ENCODE peak calls at places on chromosomes 13 and 19, in four cellular contexts. M is K562, A is SK-N-SH, L is GM12878. R is an unnamed sample.

GRCh38 chr19:47023448-47023794 is 3.8 kb downstream of the NPAS1 start:
- DNase-seq in M (no peak), A (no peak), L (no peak), R (no peak)

GRCh38 chr19:3145909-3146676 is 10.3 kb downstream of the GNA15 start:
- DNase-seq in M (no peak), A (no peak), L (no peak), R (no peak)

GRCh38 chr19:35757231-35757748 is 461 bp upstream of the HSPB6 start:
- DNase-seq in M (peak; percentile 46), A (peak; percentile 70), L (no peak), R (peak; percentile 96)

GRCh38 chr19:1313695-1314613 is 28.3 kb downstream of the EFNA2 start:
- DNase-seq in M (no peak), A (no peak), L (no peak), R (no peak)

GRCh38 chr13:99198630-99199029 is 2.0 kb upstream of the UBAC2 start:
- DNase-seq in M (no peak), A (no peak), L (no peak), R (no peak)

GRCh38 chr19:49880162-49880869 is 2.8 kb downstream of the TBC1D17 start:
- DNase-seq in M (no peak), A (no peak), L (no peak), R (no peak)

GRCh38 chr19:8609210-8610040 is 1.1 kb downstream of the ADAMTS10 start:
- DNase-seq in M (peak; percentile 32), A (peak; percentile 92), L (no peak), R (peak; percentile 60)

GRCh38 chr19:48739400-48739825 is 997 bp downstream of the RASIP1 start:
- DNase-seq in M (peak; percentile 54), A (peak; percentile 67), L (no peak), R (no peak)

GRCh38 chr19:42201489-42202289 is 15.8 kb downstream of the DEDD2 start:
- DNase-seq in M (no peak), A (no peak), L (peak; percentile 68), R (no peak)

GRCh38 chr13:94824601-94825000 is 112.3 kb upstream of the SOX21 start:
- DNase-seq in M (no peak), A (no peak), L (no peak), R (no peak)

GRCh38 chr13:26656919-26657318 is 99.4 kb downstream of the WASF3 start:
- DNase-seq in M (no peak), A (no peak), L (no peak), R (peak; percentile 82)

GRCh38 chr19:33376931-33377557 is 3.5 kb downstream of the CEBPG start:
- DNase-seq in M (no peak), A (no peak), L (no peak), R (no peak)

GRCh38 chr13:55302568-55302967 is 1838.2 kb upstream of the PRR20A start:
- DNase-seq in M (no peak), A (no peak), L (no peak), R (no peak)

GRCh38 chr13:25069911-25070310 is 26.0 kb upstream of the PABPC3 start:
- DNase-seq in M (no peak), A (no peak), L (no peak), R (no peak)

GRCh38 chr13:80199585-80200292 is 141.2 kb downstream of the SPRY2 start:
- DNase-seq in M (no peak), A (no peak), L (no peak), R (no peak)

GRCh38 chr13:60351326-60351725 is 45.7 kb upstream of the TDRD3 start:
- DNase-seq in M (no peak), A (peak; percentile 6), L (no peak), R (peak; percentile 47)

GRCh38 chr19:2560369-2560768 is 84.4 kb downstream of the GADD45B start:
- DNase-seq in M (no peak), A (no peak), L (no peak), R (no peak)

GRCh38 chr19:33778089-33778791 is 18.4 kb upstream of the KCTD15 start:
- DNase-seq in M (peak; percentile 96), A (peak; percentile 98), L (peak; percentile 4), R (peak; percentile 61)

GRCh38 chr19:5103812-5104410 is 135.0 kb downstream of the KDM4B start:
- DNase-seq in M (no peak), A (no peak), L (no peak), R (no peak)

GRCh38 chr13:28128030-28128429 is 10.3 kb upstream of the PAN3 start:
- DNase-seq in M (no peak), A (no peak), L (no peak), R (no peak)

GRCh38 chr19:41753159-41753558 is 2.2 kb upstream of the CEACAM6 start:
- DNase-seq in M (peak; percentile 69), A (peak; percentile 46), L (no peak), R (no peak)

GRCh38 chr19:46218160-46218559 is 11.4 kb upstream of the IGFL1 start:
- DNase-seq in M (peak; percentile 31), A (no peak), L (no peak), R (peak; percentile 6)

GRCh38 chr13:98192008-98192407 is 14.9 kb upstream of the RNF113B start:
- DNase-seq in M (no peak), A (no peak), L (no peak), R (no peak)

DNA sequence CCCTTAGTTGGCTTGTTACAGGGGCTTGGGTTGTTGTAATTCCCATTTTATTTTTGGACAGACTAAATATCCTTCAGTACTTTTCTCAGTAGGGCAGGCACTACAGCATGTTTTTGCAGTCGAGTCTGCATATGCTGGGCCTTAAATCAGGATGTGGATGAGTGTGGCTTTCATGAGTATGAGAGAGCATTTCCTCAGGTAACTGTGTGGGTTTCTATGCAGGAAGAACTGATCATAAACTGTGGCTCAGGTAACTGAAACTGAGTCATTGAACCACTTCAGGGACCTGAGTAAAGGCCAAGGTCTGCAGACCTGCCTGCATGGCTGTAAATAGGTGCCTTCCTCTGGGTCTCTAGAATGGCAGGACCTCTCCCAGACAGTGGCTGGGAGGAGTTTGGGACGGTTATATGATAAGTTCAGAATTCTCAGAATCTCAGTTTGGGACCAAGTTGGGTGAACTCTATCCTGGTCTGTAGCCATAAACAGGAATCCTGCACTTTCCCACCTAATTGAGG is 112.1 kb downstream of the ZNF737 start:
- DNase-seq in M (no peak), A (no peak), L (no peak), R (no peak)
- TF ChIP-seq RCOR1 in M (no peak), A (no peak), L (no peak), R (no peak)

GRCh38 chr19:38046254-38047047 is 139.4 kb downstream of the SIPA1L3 start:
- DNase-seq in M (no peak), A (no peak), L (peak; percentile 80), R (no peak)

GRCh38 chr19:38045554-38046253 is 138.7 kb downstream of the SIPA1L3 start:
- DNase-seq in M (no peak), A (no peak), L (no peak), R (no peak)

GRCh38 chr19:38047641-38048040 is 140.6 kb downstream of the SIPA1L3 start:
- DNase-seq in M (no peak), A (no peak), L (no peak), R (no peak)

GRCh38 chr19:38047048-38047435 is 140.0 kb downstream of the SIPA1L3 start:
- DNase-seq in M (no peak), A (no peak), L (no peak), R (no peak)

GRCh38 chr19:38049105-38049649 is 142.2 kb downstream of the SIPA1L3 start:
- DNase-seq in M (no peak), A (no peak), L (peak; percentile 93), R (no peak)
- H4K20me1 ChIP-seq in M (peaks cover 8% of the 10 kb centered on the region), A (no peaks in the 10 kb centered on the region), L (no peaks in the 10 kb centered on the region), R (no peaks in the 10 kb centered on the region)

GRCh38 chr13:41465965-41466364 is 8.6 kb downstream of the RGCC start:
- DNase-seq in M (no peak), A (no peak), L (no peak), R (no peak)
- TF ChIP-seq RCOR1 in M (no peak), A (no peak), L (no peak), R (no peak)

GRCh38 chr13:114128348-114128623 is 4.1 kb downstream of the RASA3 start:
- DNase-seq in M (no peak), A (no peak), L (no peak), R (no peak)
- H4K20me1 ChIP-seq in M (no peaks in the 10 kb centered on the region), A (peaks cover 27% of the 10 kb centered on the region), L (no peaks in the 10 kb centered on the region), R (peaks cover 77% of the 10 kb centered on the region)

GRCh38 chr19:38090561-38090960 is 133.5 kb downstream of the DPF1 start:
- DNase-seq in M (no peak), A (no peak), L (no peak), R (no peak)
- TF ChIP-seq RCOR1 in M (no peak), A (no peak), L (no peak), R (no peak)

GRCh38 chr19:10740798-10741197 is 22.9 kb downstream of the DNM2 start:
- DNase-seq in M (no peak), A (no peak), L (no peak), R (no peak)
- H4K20me1 ChIP-seq in M (peaks cover 25% of the 10 kb centered on the region), A (peaks cover 65% of the 10 kb centered on the region), L (no peaks in the 10 kb centered on the region), R (peaks cover 80% of the 10 kb centered on the region)

GRCh38 chr19:11058246-11059030 is 30.8 kb upstream of the LDLR start:
- DNase-seq in M (no peak), A (no peak), L (no peak), R (no peak)
- TF ChIP-seq RCOR1 in M (no peak), A (no peak), L (no peak), R (no peak)

GRCh38 chr13:97117388-97117910 is 104.7 kb upstream of the MBNL2 start:
- DNase-seq in M (no peak), A (no peak), L (no peak), R (no peak)
- H4K20me1 ChIP-seq in M (no peaks in the 10 kb centered on the region), A (no peaks in the 10 kb centered on the region), L (no peaks in the 10 kb centered on the region), R (no peaks in the 10 kb centered on the region)

GRCh38 chr13:102768914-102769313 is 4.7 kb downstream of the TEX30 start:
- DNase-seq in M (no peak), A (no peak), L (no peak), R (no peak)

GRCh38 chr13:102772042-102772425 is 1.6 kb downstream of the TEX30 start:
- DNase-seq in M (no peak), A (no peak), L (no peak), R (no peak)

GRCh38 chr13:102769679-102770078 is 3.9 kb downstream of the TEX30 start:
- DNase-seq in M (no peak), A (peak; percentile 20), L (no peak), R (peak; percentile 14)

GRCh38 chr13:102771298-102772041 is 2.1 kb downstream of the TEX30 start:
- DNase-seq in M (no peak), A (no peak), L (no peak), R (no peak)

DNA sequence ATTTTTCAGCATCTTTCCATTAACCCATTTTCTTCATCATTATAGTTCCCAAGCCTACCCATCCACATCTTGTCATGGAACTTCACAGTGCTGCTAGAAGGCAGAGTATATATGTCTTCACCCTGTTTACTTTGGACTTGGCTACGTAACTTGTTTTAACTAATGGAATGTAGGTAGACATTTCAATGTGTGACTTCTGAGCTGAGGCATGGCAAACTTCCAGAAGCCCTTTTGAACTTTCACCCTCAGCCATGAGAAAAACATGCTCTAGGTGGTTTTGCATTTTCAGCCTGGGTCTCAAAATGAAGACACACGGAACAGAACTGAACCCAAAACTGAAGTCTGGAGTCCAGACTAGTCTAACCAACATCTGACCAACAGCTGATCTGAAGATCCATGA is 3.2 kb downstream of the TEX30 start:
- DNase-seq in M (no peak), A (no peak), L (no peak), R (no peak)
- TF ChIP-seq RCOR1 in M (no peak), A (no peak), L (no peak), R (no peak)

DNA sequence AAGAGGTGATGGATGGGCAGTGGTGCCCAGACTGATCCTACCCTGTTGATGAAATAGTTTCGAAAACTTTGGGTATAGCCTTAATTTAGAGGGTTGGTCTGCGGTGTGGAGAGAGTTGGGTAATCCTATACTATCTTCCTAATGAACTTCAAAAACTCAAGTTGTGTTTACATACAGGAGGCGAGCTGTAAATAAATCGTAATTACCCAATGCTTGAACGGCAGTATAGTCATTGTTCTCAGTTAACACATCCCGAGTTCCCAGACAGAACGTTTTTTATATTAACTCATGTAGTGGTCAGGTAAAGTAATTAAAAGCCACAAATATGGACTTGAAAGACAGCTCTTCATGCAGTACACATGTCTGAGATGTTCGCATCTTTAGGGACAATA is 1.5 kb downstream of the PDS5B start:
- DNase-seq in M (no peak), A (no peak), L (no peak), R (peak; percentile 30)
- H4K20me1 ChIP-seq in M (peaks cover 11% of the 10 kb centered on the region), A (peaks cover 24% of the 10 kb centered on the region), L (peaks cover 3% of the 10 kb centered on the region), R (peaks cover 23% of the 10 kb centered on the region)

R was measured in IMR-90.